ENCODE peak calls at places on chromosomes 3 and 15, in six cellular contexts. K is AG04449, Q is neural progenitor cell, Y is fibroblast of mammary gland, V is ovary, Z is AG09309. W is an unnamed sample.

GRCh38 chr3:47113669-47114365 is 50.1 kb downstream of the SETD2 start:
- DNase-seq in K (peak), Q (no peak), Y (peak), V (no peak), Z (peak), W (peak)

GRCh38 chr3:194224937-194225422 is 89.0 kb downstream of the HES1 start:
- DNase-seq in K (no peak), Q (peak), Y (no peak), V (no peak), Z (no peak), W (no peak)

GRCh38 chr3:107198522-107199271 is 178.5 kb upstream of the CCDC54 start:
- DNase-seq in K (no peak), Q (no peak), Y (peak), V (no peak), Z (peak), W (peak)

GRCh38 chr3:11306815-11307589 is 34.8 kb downstream of the ATG7 start:
- DNase-seq in K (no peak), Q (no peak), Y (no peak), V (peak), Z (no peak), W (no peak)

GRCh38 chr3:128760027-128760426 is 34.0 kb downstream of the RAB7A start:
- DNase-seq in K (no peak), Q (no peak), Y (no peak), V (no peak), Z (no peak), W (no peak)

GRCh38 chr15:35958021-35958420 is 412.1 kb upstream of the DPH6 start:
- DNase-seq in K (peak), Q (no peak), Y (peak), V (no peak), Z (no peak), W (peak)

GRCh38 chr3:39671600-39671999 is 137.8 kb upstream of the MYRIP start:
- DNase-seq in K (no peak), Q (no peak), Y (peak), V (no peak), Z (no peak), W (no peak)

GRCh38 chr3:100319951-100320350 is 14.6 kb upstream of the NIT2 start:
- DNase-seq in K (no peak), Q (no peak), Y (no peak), V (no peak), Z (no peak), W (no peak)

GRCh38 chr15:40115670-40116093 is 7.0 kb upstream of the BMF start:
- DNase-seq in K (no peak), Q (no peak), Y (no peak), V (no peak), Z (no peak), W (no peak)

GRCh38 chr3:12351145-12351544 is 62.3 kb downstream of the PPARG start:
- DNase-seq in K (no peak), Q (no peak), Y (peak), V (no peak), Z (no peak), W (no peak)

GRCh38 chr15:87736401-87736800 is 520.1 kb downstream of the NTRK3 start:
- DNase-seq in K (no peak), Q (no peak), Y (no peak), V (no peak), Z (no peak), W (peak)

GRCh38 chr3:72047472-72047871 is 262.5 kb upstream of the PROK2 start:
- DNase-seq in K (no peak), Q (no peak), Y (peak), V (no peak), Z (no peak), W (no peak)

GRCh38 chr3:72339750-72340025 is 508.6 kb downstream of the SHQ1 start:
- DNase-seq in K (no peak), Q (no peak), Y (no peak), V (no peak), Z (no peak), W (no peak)

GRCh38 chr3:13346481-13347389 is 73.4 kb downstream of the NUP210 start:
- DNase-seq in K (no peak), Q (peak), Y (no peak), V (no peak), Z (no peak), W (no peak)

GRCh38 chr3:126548556-126549466 is 9.9 kb downstream of the C3orf22 start:
- DNase-seq in K (no peak), Q (no peak), Y (no peak), V (peak), Z (no peak), W (no peak)

GRCh38 chr3:122458992-122459391 is 43.1 kb upstream of the WDR5B start:
- DNase-seq in K (peak), Q (peak), Y (peak), V (no peak), Z (peak), W (peak)

GRCh38 chr15:31272558-31273257 is 53.9 kb upstream of the KLF13 start:
- DNase-seq in K (no peak), Q (no peak), Y (no peak), V (no peak), Z (no peak), W (no peak)

GRCh38 chr15:74318376-74319137 is 48.9 kb downstream of the CYP11A1 start:
- DNase-seq in K (no peak), Q (no peak), Y (no peak), V (no peak), Z (no peak), W (no peak)

GRCh38 chr3:9223683-9224082 is 25.8 kb downstream of the SRGAP3 start:
- DNase-seq in K (no peak), Q (no peak), Y (no peak), V (no peak), Z (no peak), W (no peak)

GRCh38 chr15:82108489-82109078 is 62.8 kb upstream of the MEX3B start:
- DNase-seq in K (no peak), Q (peak), Y (peak), V (peak), Z (no peak), W (no peak)

GRCh38 chr15:93024293-93024692 is 64.7 kb downstream of the RGMA start:
- DNase-seq in K (no peak), Q (no peak), Y (no peak), V (no peak), Z (no peak), W (no peak)

DNA sequence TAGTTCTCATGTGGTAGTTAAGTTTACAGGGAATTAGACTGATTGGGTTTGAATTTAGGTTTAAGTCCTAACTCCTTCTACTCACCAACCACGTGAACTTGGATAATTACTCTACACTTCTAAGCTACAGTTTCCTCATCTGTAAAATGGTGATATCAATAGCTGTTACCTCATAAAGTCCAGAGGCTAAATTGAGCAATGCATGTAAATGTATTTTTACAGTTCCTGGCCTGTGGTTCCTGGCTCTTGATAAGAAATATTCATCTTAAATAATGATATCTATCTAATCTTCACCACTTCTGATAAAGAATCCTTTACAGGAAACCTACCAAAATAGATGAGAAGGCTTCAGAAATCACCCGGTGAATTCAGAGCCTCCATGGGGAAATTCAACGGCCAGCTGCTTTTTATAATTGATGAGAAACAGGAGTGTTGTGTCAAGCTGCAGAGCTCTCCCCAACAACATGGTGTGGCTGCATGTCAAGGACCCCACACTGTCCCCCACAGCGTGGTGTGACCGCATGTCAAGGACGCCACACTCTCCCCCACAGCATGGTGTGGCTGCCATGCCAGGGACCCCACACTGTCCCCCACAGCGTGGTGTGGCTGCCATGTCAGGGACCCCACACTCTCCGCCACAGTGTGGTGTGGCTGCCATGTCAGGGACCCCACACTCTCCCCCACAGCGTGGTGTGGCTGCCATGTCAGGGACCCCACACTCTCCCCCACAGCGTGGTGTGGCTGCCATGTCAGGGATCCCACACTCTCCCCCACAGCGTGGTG is 80.8 kb upstream of the PEX5L start:
- DNase-seq in K (no peak), Q (no peak), Y (no peak), V (no peak), Z (no peak), W (no peak)
- TF ChIP-seq CTCF in K (no peak), Q (no peak), Y (no peak), V (no peak), Z (no peak), W (no peak)

GRCh38 chr15:51077565-51078153 is 17.0 kb downstream of the TNFAIP8L3 start:
- DNase-seq in K (no peak), Q (peak), Y (peak), V (peak), Z (no peak), W (no peak)
- H3K4me3 ChIP-seq in K (no peak), Q (no peak), Y (peak), V (peak), Z (peak), W (peak)

GRCh38 chr3:44198957-44199269 is 42.8 kb upstream of the TOPAZ1 start:
- DNase-seq in K (no peak), Q (no peak), Y (no peak), V (no peak), Z (no peak), W (no peak)
- TF ChIP-seq CTCF in K (no peak), Q (no peak), Y (no peak), V (no peak), Z (no peak), W (no peak)

DNA sequence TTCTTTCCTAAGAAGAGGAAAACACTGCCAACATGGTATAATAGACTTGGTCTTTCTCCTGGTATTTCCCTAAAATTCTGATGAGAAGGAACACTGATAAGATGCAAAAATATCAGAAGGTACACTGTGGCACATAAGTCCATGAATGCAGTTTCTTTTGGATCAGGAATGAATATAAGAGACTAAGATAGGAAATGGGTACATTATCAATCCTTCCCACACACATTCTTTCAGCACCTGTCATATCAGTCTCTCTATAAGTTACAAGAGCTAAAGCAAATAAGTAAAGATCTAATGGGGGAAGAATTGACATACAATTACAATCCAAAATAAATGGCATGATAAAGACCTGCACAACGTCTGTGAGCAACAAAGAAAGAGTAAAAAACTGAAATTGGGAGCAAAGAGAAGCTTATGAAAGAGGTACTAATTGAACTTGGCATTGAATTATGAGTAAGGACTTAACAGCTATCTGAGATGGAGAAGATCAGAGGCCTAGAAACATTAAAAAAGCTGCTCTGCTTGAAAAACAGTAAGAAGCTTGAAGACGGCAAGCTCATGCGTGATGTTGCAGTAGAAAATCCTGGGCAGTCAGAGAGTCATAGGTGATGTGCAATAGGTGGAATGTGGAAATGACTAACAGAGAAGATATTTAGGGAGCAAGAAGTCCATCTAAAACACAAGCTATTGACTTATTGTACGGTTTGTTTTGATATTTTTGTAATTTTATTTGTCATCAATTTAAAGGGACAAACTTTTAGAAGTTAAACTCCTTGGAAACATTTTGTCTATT is 1101.2 kb downstream of the ROBO2 start:
- DNase-seq in K (no peak), Q (no peak), Y (peak), V (no peak), Z (no peak), W (no peak)
- H3K4me3 ChIP-seq in K (no peak), Q (no peak), Y (no peak), V (no peak), Z (no peak), W (no peak)

GRCh38 chr3:184037816-184038215 is 6.3 kb downstream of the HTR3D start:
- DNase-seq in K (no peak), Q (no peak), Y (no peak), V (no peak), Z (no peak), W (no peak)
- TF ChIP-seq CTCF in K (no peak), Q (no peak), Y (no peak), V (no peak), Z (no peak), W (no peak)

GRCh38 chr3:190124067-190124466 is 3.4 kb upstream of the P3H2 start:
- DNase-seq in K (no peak), Q (no peak), Y (no peak), V (no peak), Z (no peak), W (no peak)

GRCh38 chr3:190120161-190121060 is at the start of gene P3H2:
- DNase-seq in K (no peak), Q (peak), Y (peak), V (peak), Z (no peak), W (peak)

GRCh38 chr3:190119734-190120133 is 963 bp downstream of the P3H2 start:
- DNase-seq in K (no peak), Q (no peak), Y (no peak), V (no peak), Z (no peak), W (no peak)

GRCh38 chr3:190122198-190122771 is 1.6 kb upstream of the P3H2 start:
- DNase-seq in K (no peak), Q (no peak), Y (peak), V (no peak), Z (no peak), W (peak)

DNA sequence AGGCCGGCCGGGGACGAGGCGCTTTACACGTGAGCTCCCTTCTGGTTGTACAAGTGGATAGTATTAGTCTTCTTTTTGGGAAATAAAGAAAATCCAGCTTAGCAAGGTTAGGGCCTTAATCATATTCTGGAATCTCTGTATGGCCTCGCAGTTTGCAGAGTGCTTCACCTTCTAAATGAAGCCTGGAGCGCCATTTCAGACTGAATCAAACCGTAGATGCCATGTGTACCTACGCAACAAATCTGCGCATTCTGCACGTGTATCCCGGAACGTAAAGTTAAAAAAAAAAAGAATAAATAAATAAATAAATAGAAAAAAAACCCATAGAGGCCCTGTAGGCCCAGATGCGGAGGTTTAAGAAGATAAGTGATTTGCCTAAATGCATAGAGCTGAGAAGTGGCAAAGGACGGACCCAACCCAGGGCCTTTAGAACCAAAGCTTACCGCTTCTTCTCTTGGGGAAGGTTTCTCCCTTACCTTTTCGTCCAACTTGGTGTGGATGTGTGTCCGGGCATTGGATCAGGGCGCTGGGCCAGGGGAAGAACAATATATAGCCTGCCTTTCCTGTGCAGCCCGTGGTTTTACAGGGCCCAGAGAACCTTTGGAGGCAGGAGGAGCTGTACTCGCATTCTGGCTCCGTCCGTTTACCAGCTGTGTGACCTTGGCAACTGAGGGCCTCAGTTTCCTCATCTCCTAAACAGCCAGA is 516 bp upstream of the P3H2 start:
- DNase-seq in K (no peak), Q (no peak), Y (no peak), V (peak), Z (no peak), W (no peak)
- H3K4me3 ChIP-seq in K (peak), Q (peak), Y (peak), V (peak), Z (peak), W (peak)

GRCh38 chr15:44130778-44131177 is 64.3 kb downstream of the FRMD5 start:
- DNase-seq in K (no peak), Q (no peak), Y (peak), V (no peak), Z (no peak), W (no peak)
- TF ChIP-seq CTCF in K (no peak), Q (no peak), Y (peak), V (no peak), Z (peak), W (no peak)

DNA sequence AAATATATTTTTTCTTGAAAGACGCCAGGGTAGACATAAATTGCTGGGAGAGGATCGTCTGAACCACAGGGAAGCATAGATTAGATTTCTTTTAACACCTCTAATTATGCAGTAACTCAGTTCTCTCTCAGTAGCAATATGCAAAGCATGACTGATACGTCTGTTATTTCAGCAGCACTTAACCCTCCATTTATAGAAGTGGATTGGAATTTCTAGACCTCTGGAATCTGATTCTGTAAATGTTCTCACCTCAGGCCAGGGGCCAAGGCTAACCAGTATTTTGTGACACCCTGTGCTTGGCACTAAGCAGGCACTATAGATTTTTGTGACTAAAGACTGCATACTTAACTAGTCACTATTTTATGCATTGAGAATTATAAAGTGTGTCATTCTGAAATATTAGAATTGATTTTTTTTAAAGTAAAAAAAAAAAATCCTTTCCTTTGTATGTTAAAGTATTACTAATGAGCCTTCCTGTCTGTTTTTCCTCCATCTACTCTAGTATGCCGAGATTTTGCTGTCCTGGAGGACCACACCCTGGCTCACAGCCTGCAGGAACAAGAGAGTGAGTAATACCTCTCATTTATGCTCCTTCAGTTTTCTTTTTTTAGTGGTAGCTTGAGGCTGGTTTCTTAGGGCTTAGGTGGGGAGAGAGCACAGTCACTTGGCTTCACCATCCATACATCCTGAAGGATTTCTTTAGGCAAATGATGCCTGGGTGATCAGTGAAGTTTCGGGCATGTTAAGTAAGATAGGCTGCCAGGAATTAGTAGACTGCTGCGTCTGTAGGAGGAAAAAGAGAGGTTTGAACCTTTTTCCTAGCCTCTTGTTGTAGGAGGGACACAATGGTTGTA is 26.5 kb upstream of the UTS2B start:
- DNase-seq in K (peak), Q (no peak), Y (peak), V (no peak), Z (no peak), W (peak)
- H3K4me3 ChIP-seq in K (peak), Q (no peak), Y (no peak), V (no peak), Z (no peak), W (no peak)

GRCh38 chr3:42898896-42899675 is 6.9 kb upstream of the ZNF662 start:
- DNase-seq in K (no peak), Q (no peak), Y (peak), V (no peak), Z (no peak), W (no peak)
- TF ChIP-seq CTCF in K (no peak), Q (no peak), Y (peak), V (no peak), Z (peak), W (no peak)